ENCODE peak calls at places on chromosomes 11 and 22, in nine cellular contexts. One of them, this sample, is unnamed.
A peak's percentile ranks its signal among the peaks of the same experiment; 100 is the strongest.

GRCh38 chr11:102111787-102112653 is 1.8 kb downstream of the YAP1 start:
- DNase-seq in keratinocyte: peak; percentile 65
- DNase-seq in A549: peak; percentile 89
- DNase-seq in DND-41: no peak
- DNase-seq in GM23248: peak; percentile 92
- DNase-seq in SK-N-SH: no peak
- DNase-seq in mammary epithelial cell: peak; percentile 93
- DNase-seq in OCI-LY7: no peak
- DNase-seq in HCT116: peak; percentile 98
- DNase-seq in this sample: no peak

GRCh38 chr22:29083576-29084566 is 11.0 kb downstream of the KREMEN1 start:
- DNase-seq in keratinocyte: no peak
- DNase-seq in A549: no peak
- DNase-seq in DND-41: no peak
- DNase-seq in GM23248: no peak
- DNase-seq in SK-N-SH: no peak
- DNase-seq in mammary epithelial cell: no peak
- DNase-seq in OCI-LY7: no peak
- DNase-seq in HCT116: no peak
- DNase-seq in this sample: no peak

GRCh38 chr11:116086426-116086825 is 582.2 kb upstream of the CADM1 start:
- DNase-seq in keratinocyte: no peak
- DNase-seq in A549: no peak
- DNase-seq in DND-41: no peak
- DNase-seq in GM23248: no peak
- DNase-seq in SK-N-SH: no peak
- DNase-seq in mammary epithelial cell: no peak
- DNase-seq in OCI-LY7: no peak
- DNase-seq in HCT116: no peak
- DNase-seq in this sample: no peak

GRCh38 chr22:33819743-33820142 is 100.5 kb downstream of the LARGE1 start:
- DNase-seq in keratinocyte: no peak
- DNase-seq in A549: peak; percentile 22
- DNase-seq in DND-41: no peak
- DNase-seq in GM23248: no peak
- DNase-seq in SK-N-SH: no peak
- DNase-seq in mammary epithelial cell: no peak
- DNase-seq in OCI-LY7: no peak
- DNase-seq in HCT116: no peak
- DNase-seq in this sample: no peak

GRCh38 chr22:32847067-32847491 is 45.6 kb downstream of the TIMP3 start:
- DNase-seq in keratinocyte: peak; percentile 40
- DNase-seq in A549: no peak
- DNase-seq in DND-41: no peak
- DNase-seq in GM23248: peak; percentile 71
- DNase-seq in SK-N-SH: no peak
- DNase-seq in mammary epithelial cell: peak; percentile 84
- DNase-seq in OCI-LY7: no peak
- DNase-seq in HCT116: no peak
- DNase-seq in this sample: no peak

GRCh38 chr22:32801436-32802290 is at the start of gene TIMP3:
- DNase-seq in keratinocyte: no peak
- DNase-seq in A549: peak; percentile 7
- DNase-seq in DND-41: no peak
- DNase-seq in GM23248: peak; percentile 93
- DNase-seq in SK-N-SH: peak; percentile 95
- DNase-seq in mammary epithelial cell: peak; percentile 66
- DNase-seq in OCI-LY7: no peak
- DNase-seq in HCT116: no peak
- DNase-seq in this sample: no peak

GRCh38 chr22:49767355-49768062 is 60.2 kb downstream of the BRD1 start:
- DNase-seq in keratinocyte: peak; percentile 25
- DNase-seq in A549: peak; percentile 55
- DNase-seq in DND-41: peak; percentile 40
- DNase-seq in GM23248: peak; percentile 63
- DNase-seq in SK-N-SH: peak; percentile 72
- DNase-seq in mammary epithelial cell: peak; percentile 52
- DNase-seq in OCI-LY7: peak; percentile 72
- DNase-seq in HCT116: peak; percentile 42
- DNase-seq in this sample: peak; percentile 78

GRCh38 chr22:30922151-30922611 is 46.4 kb downstream of the MORC2 start:
- DNase-seq in keratinocyte: no peak
- DNase-seq in A549: peak; percentile 23
- DNase-seq in DND-41: no peak
- DNase-seq in GM23248: peak; percentile 69
- DNase-seq in SK-N-SH: peak; percentile 70
- DNase-seq in mammary epithelial cell: peak; percentile 33
- DNase-seq in OCI-LY7: peak; percentile 91
- DNase-seq in HCT116: no peak
- DNase-seq in this sample: peak; percentile 83

GRCh38 chr11:60389279-60389910 is 6.9 kb upstream of the MS4A14 start:
- DNase-seq in keratinocyte: no peak
- DNase-seq in A549: no peak
- DNase-seq in DND-41: no peak
- DNase-seq in GM23248: no peak
- DNase-seq in SK-N-SH: no peak
- DNase-seq in mammary epithelial cell: no peak
- DNase-seq in OCI-LY7: peak; percentile 28
- DNase-seq in HCT116: no peak
- DNase-seq in this sample: no peak

GRCh38 chr11:77147668-77148321 is 19.7 kb downstream of the MYO7A start:
- DNase-seq in keratinocyte: no peak
- DNase-seq in A549: no peak
- DNase-seq in DND-41: peak; percentile 86
- DNase-seq in GM23248: peak; percentile 53
- DNase-seq in SK-N-SH: no peak
- DNase-seq in mammary epithelial cell: no peak
- DNase-seq in OCI-LY7: no peak
- DNase-seq in HCT116: no peak
- DNase-seq in this sample: no peak

GRCh38 chr22:18071968-18072310 is 5.9 kb upstream of the PEX26 start:
- DNase-seq in keratinocyte: no peak
- DNase-seq in A549: no peak
- DNase-seq in DND-41: no peak
- DNase-seq in GM23248: no peak
- DNase-seq in SK-N-SH: no peak
- DNase-seq in mammary epithelial cell: no peak
- DNase-seq in OCI-LY7: peak; percentile 79
- DNase-seq in HCT116: no peak
- DNase-seq in this sample: no peak

DNA sequence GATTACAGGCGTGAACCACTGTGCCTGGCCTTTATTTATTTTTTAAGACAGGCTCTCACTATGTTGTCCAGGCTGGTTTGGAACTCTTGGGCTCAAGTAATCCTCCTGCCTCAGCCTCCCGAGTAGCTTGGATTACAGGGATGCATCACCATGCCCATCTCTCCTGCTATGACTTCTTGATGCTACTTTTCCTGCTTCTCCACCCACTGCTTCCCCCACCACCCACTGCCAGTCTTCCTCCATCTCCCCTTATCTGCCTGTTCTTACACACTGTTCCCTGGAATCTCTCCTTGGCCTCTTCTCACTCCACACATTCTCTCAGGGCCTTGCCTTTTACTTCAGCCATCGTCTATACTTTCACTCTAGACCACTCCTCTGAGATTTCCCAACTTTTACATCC is 17.3 kb upstream of the TPP1 start:
- DNase-seq in keratinocyte: no peak
- DNase-seq in A549: no peak
- DNase-seq in DND-41: no peak
- DNase-seq in GM23248: no peak
- DNase-seq in SK-N-SH: no peak
- DNase-seq in mammary epithelial cell: no peak
- DNase-seq in OCI-LY7: no peak
- DNase-seq in HCT116: no peak
- DNase-seq in this sample: no peak
- H3K4me2 ChIP-seq in keratinocyte: no peak overlapping the region
- H3K4me2 ChIP-seq in A549: no peak overlapping the region
- H3K4me2 ChIP-seq in DND-41: no peak overlapping the region
- H3K4me2 ChIP-seq in GM23248: no peak overlapping the region
- H3K4me2 ChIP-seq in SK-N-SH: no peak overlapping the region
- H3K4me2 ChIP-seq in mammary epithelial cell: no peak overlapping the region
- H3K4me2 ChIP-seq in OCI-LY7: no peak overlapping the region
- H3K4me2 ChIP-seq in HCT116: no peak overlapping the region
- H3K4me2 ChIP-seq in this sample: no peak overlapping the region

GRCh38 chr22:42932197-42932519 is 75.1 kb upstream of the ARFGAP3 start:
- DNase-seq in keratinocyte: no peak
- DNase-seq in A549: no peak
- DNase-seq in DND-41: no peak
- DNase-seq in GM23248: no peak
- DNase-seq in SK-N-SH: no peak
- DNase-seq in mammary epithelial cell: no peak
- DNase-seq in OCI-LY7: no peak
- DNase-seq in HCT116: no peak
- DNase-seq in this sample: no peak

GRCh38 chr22:42933783-42934144 is 76.7 kb upstream of the ARFGAP3 start:
- DNase-seq in keratinocyte: no peak
- DNase-seq in A549: peak; percentile 73
- DNase-seq in DND-41: no peak
- DNase-seq in GM23248: peak; percentile 97
- DNase-seq in SK-N-SH: no peak
- DNase-seq in mammary epithelial cell: peak; percentile 90
- DNase-seq in OCI-LY7: no peak
- DNase-seq in HCT116: no peak
- DNase-seq in this sample: peak; percentile 44

GRCh38 chr22:42931421-42932196 is 74.5 kb upstream of the ARFGAP3 start:
- DNase-seq in keratinocyte: no peak
- DNase-seq in A549: no peak
- DNase-seq in DND-41: no peak
- DNase-seq in GM23248: peak; percentile 87
- DNase-seq in SK-N-SH: no peak
- DNase-seq in mammary epithelial cell: no peak
- DNase-seq in OCI-LY7: peak; percentile 65
- DNase-seq in HCT116: no peak
- DNase-seq in this sample: peak; percentile 57

GRCh38 chr22:42934338-42934737 is 77.3 kb upstream of the ARFGAP3 start:
- DNase-seq in keratinocyte: no peak
- DNase-seq in A549: no peak
- DNase-seq in DND-41: no peak
- DNase-seq in GM23248: no peak
- DNase-seq in SK-N-SH: no peak
- DNase-seq in mammary epithelial cell: no peak
- DNase-seq in OCI-LY7: peak; percentile 11
- DNase-seq in HCT116: no peak
- DNase-seq in this sample: no peak

DNA sequence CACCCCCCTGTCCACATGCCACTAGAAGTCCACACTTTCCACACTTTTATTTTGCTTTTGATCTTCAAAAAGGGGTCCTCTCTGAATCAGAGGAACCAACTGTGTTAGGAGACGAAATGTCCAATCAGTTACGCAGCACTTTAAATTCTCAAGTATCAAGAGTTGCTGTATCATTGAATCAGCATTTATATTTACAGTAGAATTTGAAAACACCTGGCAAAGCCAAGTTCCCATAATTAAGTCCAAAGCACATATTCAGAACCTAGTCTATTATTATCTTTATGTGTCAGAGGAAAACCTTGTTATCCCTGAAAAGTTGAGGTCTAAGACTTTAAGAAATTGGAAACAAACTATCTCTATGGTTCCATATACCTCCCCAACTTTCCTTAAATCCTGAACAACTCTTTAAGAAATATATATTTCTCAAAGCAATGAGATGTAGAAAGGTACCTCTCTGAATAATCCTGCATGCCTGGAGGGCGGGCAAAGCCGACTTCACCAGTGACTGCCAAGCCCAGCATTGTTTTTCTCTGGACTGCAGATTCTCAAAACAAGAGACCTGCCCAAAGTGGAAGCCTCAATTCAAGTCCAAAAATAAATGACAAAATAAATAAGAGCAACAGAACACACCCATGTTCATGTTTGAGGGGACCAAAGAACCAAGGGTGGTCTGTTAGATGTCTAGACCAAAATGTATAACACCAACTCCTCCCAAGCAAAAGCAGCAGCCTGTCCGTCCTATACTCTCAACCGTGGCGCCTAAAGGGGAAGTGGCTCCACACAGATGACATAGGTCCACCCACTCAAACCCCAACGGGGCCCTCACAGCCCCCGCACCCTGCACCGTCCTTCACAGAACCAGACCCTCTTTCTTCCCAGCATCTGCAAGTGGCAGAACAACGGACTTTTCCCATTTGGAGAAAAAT is 76.0 kb upstream of the ARFGAP3 start:
- DNase-seq in keratinocyte: no peak
- DNase-seq in A549: no peak
- DNase-seq in DND-41: no peak
- DNase-seq in GM23248: peak; percentile 58
- DNase-seq in SK-N-SH: no peak
- DNase-seq in mammary epithelial cell: no peak
- DNase-seq in OCI-LY7: peak; percentile 73
- DNase-seq in HCT116: no peak
- DNase-seq in this sample: peak; percentile 79
- H3K4me3 ChIP-seq in keratinocyte: no peak overlapping the region
- H3K4me3 ChIP-seq in A549: no peak overlapping the region
- H3K4me3 ChIP-seq in DND-41: no peak overlapping the region
- H3K4me3 ChIP-seq in GM23248: peak overlapping the region; percentile 57
- H3K4me3 ChIP-seq in SK-N-SH: no peak overlapping the region
- H3K4me3 ChIP-seq in mammary epithelial cell: peak overlapping the region; percentile 22
- H3K4me3 ChIP-seq in OCI-LY7: peak overlapping the region; percentile 30
- H3K4me3 ChIP-seq in HCT116: no peak overlapping the region
- H3K4me3 ChIP-seq in this sample: no peak overlapping the region

DNA sequence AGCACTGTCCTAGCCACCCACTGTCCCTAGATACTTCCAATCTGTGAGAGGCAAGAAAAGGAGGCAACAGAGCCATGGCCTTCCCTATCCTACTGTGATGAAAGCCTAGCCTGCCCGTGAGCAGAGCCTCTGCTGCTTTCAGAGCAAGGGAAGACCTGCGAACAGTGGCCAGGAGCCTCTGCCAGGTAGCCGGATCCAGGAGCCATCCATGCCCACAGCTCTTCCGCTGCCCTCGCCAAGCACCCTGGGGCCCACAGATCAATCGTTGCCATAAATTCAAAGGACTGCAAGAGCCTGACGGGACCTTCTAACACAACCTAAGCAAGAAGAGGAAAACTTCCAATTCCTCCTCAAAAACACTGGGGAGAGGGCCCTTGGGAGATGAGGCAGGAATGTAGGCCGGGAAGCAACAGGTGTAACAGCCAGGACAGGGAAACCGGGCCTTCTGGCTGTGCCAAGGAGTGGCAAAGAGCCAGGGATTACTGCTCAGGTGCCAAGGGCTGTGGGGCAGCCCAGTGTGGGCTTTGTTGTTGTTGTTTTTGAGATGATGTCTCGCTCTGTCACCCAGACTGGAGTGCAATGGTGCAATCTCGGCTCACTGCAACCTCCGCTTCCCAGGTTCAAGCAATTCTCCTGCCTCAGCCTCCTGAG is 18.1 kb downstream of the CSNK1E start:
- DNase-seq in keratinocyte: no peak
- DNase-seq in A549: no peak
- DNase-seq in DND-41: no peak
- DNase-seq in GM23248: no peak
- DNase-seq in SK-N-SH: no peak
- DNase-seq in mammary epithelial cell: peak; percentile 62
- DNase-seq in OCI-LY7: no peak
- DNase-seq in HCT116: no peak
- DNase-seq in this sample: no peak
- H3K4me2 ChIP-seq in keratinocyte: peak overlapping the region; percentile 35
- H3K4me2 ChIP-seq in A549: no peak overlapping the region
- H3K4me2 ChIP-seq in DND-41: no peak overlapping the region
- H3K4me2 ChIP-seq in GM23248: no peak overlapping the region
- H3K4me2 ChIP-seq in SK-N-SH: no peak overlapping the region
- H3K4me2 ChIP-seq in mammary epithelial cell: peak overlapping the region; percentile 59
- H3K4me2 ChIP-seq in OCI-LY7: no peak overlapping the region
- H3K4me2 ChIP-seq in HCT116: no peak overlapping the region
- H3K4me2 ChIP-seq in this sample: no peak overlapping the region

GRCh38 chr11:131885371-131885770 is 515.0 kb downstream of the NTM start:
- DNase-seq in keratinocyte: no peak
- DNase-seq in A549: no peak
- DNase-seq in DND-41: no peak
- DNase-seq in GM23248: no peak
- DNase-seq in SK-N-SH: no peak
- DNase-seq in mammary epithelial cell: no peak
- DNase-seq in OCI-LY7: no peak
- DNase-seq in HCT116: no peak
- DNase-seq in this sample: no peak
- H3K4me3 ChIP-seq in keratinocyte: no peak overlapping the region
- H3K4me3 ChIP-seq in A549: no peak overlapping the region
- H3K4me3 ChIP-seq in DND-41: no peak overlapping the region
- H3K4me3 ChIP-seq in GM23248: no peak overlapping the region
- H3K4me3 ChIP-seq in SK-N-SH: no peak overlapping the region
- H3K4me3 ChIP-seq in mammary epithelial cell: no peak overlapping the region
- H3K4me3 ChIP-seq in OCI-LY7: no peak overlapping the region
- H3K4me3 ChIP-seq in HCT116: no peak overlapping the region
- H3K4me3 ChIP-seq in this sample: no peak overlapping the region